ENCODE peak calls at places on chromosomes 2 and 18, in five cellular contexts. One of them, this sample, is unnamed.

GRCh38 chr2:149716687-149717086 is 129.1 kb upstream of the MMADHC start:
- DNase-seq in activated T-helper 1 cell treated with anti-CD3 and anti-CD28 coated beads, Interleukin-12 subunit alpha, Interleukin-12 subunit beta, Interleukin-2, Interleukin-4 antibody, amounts not matched to agents 30 ng/mL and 10 ng/mL and 1 ng/mL, durations not matched to agents 14 hours and 24 hours and 36 hours: no peak
- DNase-seq in body of pancreas: no peak
- DNase-seq in heart left ventricle: no peak
- DNase-seq in head of caudate nucleus: no peak
- DNase-seq in this sample: no peak

GRCh38 chr18:39751161-39751560 is 2185.6 kb upstream of the CELF4 start:
- DNase-seq in activated T-helper 1 cell treated with anti-CD3 and anti-CD28 coated beads, Interleukin-12 subunit alpha, Interleukin-12 subunit beta, Interleukin-2, Interleukin-4 antibody, amounts not matched to agents 30 ng/mL and 10 ng/mL and 1 ng/mL, durations not matched to agents 14 hours and 24 hours and 36 hours: no peak
- DNase-seq in body of pancreas: no peak
- DNase-seq in heart left ventricle: no peak
- DNase-seq in head of caudate nucleus: no peak
- DNase-seq in this sample: no peak

GRCh38 chr2:185919155-185919554 is 180.6 kb downstream of the FSIP2 start:
- DNase-seq in activated T-helper 1 cell treated with anti-CD3 and anti-CD28 coated beads, Interleukin-12 subunit alpha, Interleukin-12 subunit beta, Interleukin-2, Interleukin-4 antibody, amounts not matched to agents 30 ng/mL and 10 ng/mL and 1 ng/mL, durations not matched to agents 14 hours and 24 hours and 36 hours: no peak
- DNase-seq in body of pancreas: no peak
- DNase-seq in heart left ventricle: no peak
- DNase-seq in head of caudate nucleus: no peak
- DNase-seq in this sample: peak; percentile 13

GRCh38 chr2:71891719-71892118 is 255.9 kb downstream of the CYP26B1 start:
- DNase-seq in activated T-helper 1 cell treated with anti-CD3 and anti-CD28 coated beads, Interleukin-12 subunit alpha, Interleukin-12 subunit beta, Interleukin-2, Interleukin-4 antibody, amounts not matched to agents 30 ng/mL and 10 ng/mL and 1 ng/mL, durations not matched to agents 14 hours and 24 hours and 36 hours: no peak
- DNase-seq in body of pancreas: no peak
- DNase-seq in heart left ventricle: no peak
- DNase-seq in head of caudate nucleus: no peak
- DNase-seq in this sample: no peak

GRCh38 chr2:141015339-141016047 is 1115.3 kb downstream of the LRP1B start:
- DNase-seq in activated T-helper 1 cell treated with anti-CD3 and anti-CD28 coated beads, Interleukin-12 subunit alpha, Interleukin-12 subunit beta, Interleukin-2, Interleukin-4 antibody, amounts not matched to agents 30 ng/mL and 10 ng/mL and 1 ng/mL, durations not matched to agents 14 hours and 24 hours and 36 hours: no peak
- DNase-seq in body of pancreas: no peak
- DNase-seq in heart left ventricle: peak; percentile 64
- DNase-seq in head of caudate nucleus: peak; percentile 14
- DNase-seq in this sample: no peak

GRCh38 chr2:121570665-121571055 is 40.0 kb downstream of the RNU4ATAC start:
- DNase-seq in activated T-helper 1 cell treated with anti-CD3 and anti-CD28 coated beads, Interleukin-12 subunit alpha, Interleukin-12 subunit beta, Interleukin-2, Interleukin-4 antibody, amounts not matched to agents 30 ng/mL and 10 ng/mL and 1 ng/mL, durations not matched to agents 14 hours and 24 hours and 36 hours: no peak
- DNase-seq in body of pancreas: no peak
- DNase-seq in heart left ventricle: no peak
- DNase-seq in head of caudate nucleus: no peak
- DNase-seq in this sample: no peak

GRCh38 chr2:10303634-10304378 is 1.1 kb downstream of the HPCAL1 start:
- DNase-seq in activated T-helper 1 cell treated with anti-CD3 and anti-CD28 coated beads, Interleukin-12 subunit alpha, Interleukin-12 subunit beta, Interleukin-2, Interleukin-4 antibody, amounts not matched to agents 30 ng/mL and 10 ng/mL and 1 ng/mL, durations not matched to agents 14 hours and 24 hours and 36 hours: peak; percentile 39
- DNase-seq in body of pancreas: peak; percentile 50
- DNase-seq in heart left ventricle: peak; percentile 57
- DNase-seq in head of caudate nucleus: peak; percentile 57
- DNase-seq in this sample: peak; percentile 69

GRCh38 chr2:181752301-181752700 is 72.0 kb upstream of the NEUROD1 start:
- DNase-seq in activated T-helper 1 cell treated with anti-CD3 and anti-CD28 coated beads, Interleukin-12 subunit alpha, Interleukin-12 subunit beta, Interleukin-2, Interleukin-4 antibody, amounts not matched to agents 30 ng/mL and 10 ng/mL and 1 ng/mL, durations not matched to agents 14 hours and 24 hours and 36 hours: no peak
- DNase-seq in body of pancreas: no peak
- DNase-seq in heart left ventricle: no peak
- DNase-seq in head of caudate nucleus: no peak
- DNase-seq in this sample: no peak

GRCh38 chr2:29117636-29118303 is 2.6 kb downstream of the CLIP4 start:
- DNase-seq in activated T-helper 1 cell treated with anti-CD3 and anti-CD28 coated beads, Interleukin-12 subunit alpha, Interleukin-12 subunit beta, Interleukin-2, Interleukin-4 antibody, amounts not matched to agents 30 ng/mL and 10 ng/mL and 1 ng/mL, durations not matched to agents 14 hours and 24 hours and 36 hours: no peak
- DNase-seq in body of pancreas: no peak
- DNase-seq in heart left ventricle: no peak
- DNase-seq in head of caudate nucleus: no peak
- DNase-seq in this sample: peak; percentile 73

GRCh38 chr2:109601693-109602250 is 12.0 kb downstream of the SEPTIN10 start:
- DNase-seq in activated T-helper 1 cell treated with anti-CD3 and anti-CD28 coated beads, Interleukin-12 subunit alpha, Interleukin-12 subunit beta, Interleukin-2, Interleukin-4 antibody, amounts not matched to agents 30 ng/mL and 10 ng/mL and 1 ng/mL, durations not matched to agents 14 hours and 24 hours and 36 hours: no peak
- DNase-seq in body of pancreas: no peak
- DNase-seq in heart left ventricle: no peak
- DNase-seq in head of caudate nucleus: no peak
- DNase-seq in this sample: no peak

GRCh38 chr18:57627488-57627887 is 5.9 kb upstream of the NARS1 start:
- DNase-seq in activated T-helper 1 cell treated with anti-CD3 and anti-CD28 coated beads, Interleukin-12 subunit alpha, Interleukin-12 subunit beta, Interleukin-2, Interleukin-4 antibody, amounts not matched to agents 30 ng/mL and 10 ng/mL and 1 ng/mL, durations not matched to agents 14 hours and 24 hours and 36 hours: no peak
- DNase-seq in body of pancreas: no peak
- DNase-seq in heart left ventricle: no peak
- DNase-seq in head of caudate nucleus: no peak
- DNase-seq in this sample: no peak

GRCh38 chr2:176092270-176093144 is at the start of gene HOXD13:
- DNase-seq in activated T-helper 1 cell treated with anti-CD3 and anti-CD28 coated beads, Interleukin-12 subunit alpha, Interleukin-12 subunit beta, Interleukin-2, Interleukin-4 antibody, amounts not matched to agents 30 ng/mL and 10 ng/mL and 1 ng/mL, durations not matched to agents 14 hours and 24 hours and 36 hours: no peak
- DNase-seq in body of pancreas: no peak
- DNase-seq in heart left ventricle: no peak
- DNase-seq in head of caudate nucleus: no peak
- DNase-seq in this sample: no peak

GRCh38 chr18:68714356-68714706 is 577 bp downstream of the TMX3 start:
- DNase-seq in activated T-helper 1 cell treated with anti-CD3 and anti-CD28 coated beads, Interleukin-12 subunit alpha, Interleukin-12 subunit beta, Interleukin-2, Interleukin-4 antibody, amounts not matched to agents 30 ng/mL and 10 ng/mL and 1 ng/mL, durations not matched to agents 14 hours and 24 hours and 36 hours: peak; percentile 7
- DNase-seq in body of pancreas: no peak
- DNase-seq in heart left ventricle: no peak
- DNase-seq in head of caudate nucleus: no peak
- DNase-seq in this sample: peak; percentile 14